ENCODE peak calls at places on chromosomes 7 and 10, in four cellular contexts. E is GM13976, S is NCI-H1048, M is NCI-H2081. D is an unnamed sample.

GRCh38 chr10:31940839-31941653 is 12.4 kb upstream of the ARHGAP12 start:
- DNase-seq in M (no peak), E (no peak), S (peak; percentile 22), D (no peak)

GRCh38 chr10:72659694-72660093 is 32.2 kb upstream of the MCU start:
- DNase-seq in M (no peak), S (no peak), E (no peak), D (no peak)

GRCh38 chr10:125775491-125776106 is at the start of gene MMP21:
- DNase-seq in E (no peak), M (no peak), S (no peak), D (no peak)

GRCh38 chr10:58107506-58107905 is 160.2 kb downstream of the IPMK start:
- DNase-seq in M (no peak), E (no peak), S (no peak), D (no peak)

GRCh38 chr7:105648561-105649401 is 67.5 kb upstream of the EFCAB10 start:
- DNase-seq in E (no peak), S (no peak), M (peak; percentile 99), D (no peak)

GRCh38 chr10:80599424-80599847 is 61.7 kb downstream of the SH2D4B start:
- DNase-seq in S (no peak), M (no peak), E (peak; percentile 75), D (peak; percentile 73)

GRCh38 chr10:48449501-48450232 is 143.2 kb downstream of the MAPK8 start:
- DNase-seq in S (no peak), E (no peak), M (no peak), D (no peak)

GRCh38 chr10:124319926-124320391 is 98.8 kb downstream of the OAT start:
- DNase-seq in S (no peak), M (no peak), E (no peak), D (no peak)

GRCh38 chr10:24483701-24484100 is 240.0 kb downstream of the ARHGAP21 start:
- DNase-seq in M (no peak), S (peak; percentile 41), E (no peak), D (peak; percentile 21)

GRCh38 chr7:129569811-129570215 is 41.7 kb upstream of the NRF1 start:
- DNase-seq in M (no peak), E (no peak), S (no peak), D (no peak)

GRCh38 chr7:95980073-95980655 is 207.8 kb downstream of the DYNC1I1 start:
- DNase-seq in M (no peak), E (no peak), S (no peak), D (no peak)

GRCh38 chr7:97580205-97580604 is 151.7 kb upstream of the TAC1 start:
- DNase-seq in M (peak; percentile 20), S (no peak), E (no peak), D (no peak)

GRCh38 chr10:28677889-28678686 is 767 bp downstream of the BAMBI start:
- DNase-seq in S (no peak), M (peak; percentile 15), E (no peak), D (no peak)

GRCh38 chr10:132591166-132591971 is 53.8 kb downstream of the INPP5A start:
- DNase-seq in S (no peak), M (no peak), E (no peak), D (no peak)

GRCh38 chr7:90507692-90508091 is 38.3 kb downstream of the PTTG1IP2 start:
- DNase-seq in S (no peak), E (no peak), M (no peak), D (no peak)

GRCh38 chr10:50997461-50997860 is 76.8 kb upstream of the PRKG1 start:
- DNase-seq in S (no peak), M (no peak), E (no peak), D (no peak)

GRCh38 chr7:151552352-151553028 is 32.8 kb upstream of the RHEB start:
- DNase-seq in E (no peak), S (no peak), M (peak; percentile 77), D (no peak)

GRCh38 chr7:70726951-70727378 is 405.0 kb upstream of the GALNT17 start:
- DNase-seq in E (no peak), S (no peak), M (no peak), D (peak; percentile 48)

GRCh38 chr10:81570878-81571794 is 303.9 kb upstream of the NRG3 start:
- DNase-seq in M (no peak), E (no peak), S (no peak), D (no peak)

GRCh38 chr7:29884399-29885272 is 78.3 kb downstream of the WIPF3 start:
- DNase-seq in E (no peak), S (no peak), M (peak; percentile 77), D (no peak)

GRCh38 chr7:138573741-138574140 is 113.7 kb downstream of the TRIM24 start:
- DNase-seq in S (no peak), M (no peak), E (no peak), D (no peak)

GRCh38 chr7:96526492-96526891 is 183.2 kb downstream of the SEM1 start:
- DNase-seq in E (no peak), M (no peak), S (no peak), D (no peak)

GRCh38 chr10:109773818-109774440 is 149.4 kb downstream of the XPNPEP1 start:
- DNase-seq in M (no peak), E (peak; percentile 30), S (no peak), D (peak; percentile 27)

GRCh38 chr7:133481676-133482075 is 228.8 kb downstream of the EXOC4 start:
- DNase-seq in S (no peak), M (no peak), E (no peak), D (no peak)

GRCh38 chr10:48287417-48288391 is 13.2 kb upstream of the FRMPD2 start:
- DNase-seq in E (no peak), M (no peak), S (no peak), D (no peak)

GRCh38 chr10:52870562-52870961 is 98.0 kb upstream of the MBL2 start:
- DNase-seq in M (no peak), E (no peak), S (no peak), D (no peak)

GRCh38 chr10:46554166-46554781 is 2.2 kb downstream of the GPRIN2 start:
- DNase-seq in E (no peak), M (no peak), S (no peak), D (no peak)

D was measured in GM13977.